ENCODE peak calls at places on chromosomes 5 and 9, in nine cellular contexts. One of them, this sample, is unnamed. For H3K36me3, the result is how much of the 10 kb centered on the place peaks cover.

GRCh38 chr9:112061152-112061740 is 113.9 kb downstream of the SUSD1 start:
- DNase-seq in fibroblast of lung: peak
- DNase-seq in adipocyte: peak
- DNase-seq in trophoblast cell: peak
- DNase-seq in astrocyte: peak
- DNase-seq in aorta: peak
- DNase-seq in tibial nerve: peak
- DNase-seq in mesendoderm: peak
- DNase-seq in endodermal cell: no peak
- DNase-seq in this sample: peak

GRCh38 chr5:92599217-92599810 is 981.7 kb downstream of the NR2F1-AS1 start:
- DNase-seq in fibroblast of lung: no peak
- DNase-seq in adipocyte: peak
- DNase-seq in trophoblast cell: no peak
- DNase-seq in astrocyte: no peak
- DNase-seq in aorta: no peak
- DNase-seq in tibial nerve: no peak
- DNase-seq in mesendoderm: no peak
- DNase-seq in endodermal cell: no peak
- DNase-seq in this sample: no peak

GRCh38 chr5:121296357-121296756 is 555.3 kb upstream of the FTMT start:
- DNase-seq in fibroblast of lung: no peak
- DNase-seq in adipocyte: no peak
- DNase-seq in trophoblast cell: no peak
- DNase-seq in astrocyte: no peak
- DNase-seq in aorta: no peak
- DNase-seq in tibial nerve: no peak
- DNase-seq in mesendoderm: no peak
- DNase-seq in endodermal cell: no peak
- DNase-seq in this sample: no peak

GRCh38 chr5:133118741-133119140 is 66.9 kb downstream of the HSPA4 start:
- DNase-seq in fibroblast of lung: no peak
- DNase-seq in adipocyte: no peak
- DNase-seq in trophoblast cell: no peak
- DNase-seq in astrocyte: no peak
- DNase-seq in aorta: no peak
- DNase-seq in tibial nerve: no peak
- DNase-seq in mesendoderm: no peak
- DNase-seq in endodermal cell: no peak
- DNase-seq in this sample: no peak

GRCh38 chr5:168935183-168935582 is 356.0 kb upstream of the PANK3 start:
- DNase-seq in fibroblast of lung: peak
- DNase-seq in adipocyte: no peak
- DNase-seq in trophoblast cell: no peak
- DNase-seq in astrocyte: peak
- DNase-seq in aorta: no peak
- DNase-seq in tibial nerve: no peak
- DNase-seq in mesendoderm: no peak
- DNase-seq in endodermal cell: no peak
- DNase-seq in this sample: no peak

GRCh38 chr5:77816686-77817085 is 40.5 kb upstream of the TBCA start:
- DNase-seq in fibroblast of lung: no peak
- DNase-seq in adipocyte: no peak
- DNase-seq in trophoblast cell: no peak
- DNase-seq in astrocyte: no peak
- DNase-seq in aorta: no peak
- DNase-seq in tibial nerve: no peak
- DNase-seq in mesendoderm: no peak
- DNase-seq in endodermal cell: no peak
- DNase-seq in this sample: no peak

GRCh38 chr5:66442951-66443445 is 153.2 kb upstream of the MAST4 start:
- DNase-seq in fibroblast of lung: peak
- DNase-seq in adipocyte: no peak
- DNase-seq in trophoblast cell: peak
- DNase-seq in astrocyte: peak
- DNase-seq in aorta: no peak
- DNase-seq in tibial nerve: no peak
- DNase-seq in mesendoderm: peak
- DNase-seq in endodermal cell: no peak
- DNase-seq in this sample: no peak

GRCh38 chr5:160938532-160938931 is 86.5 kb upstream of the ATP10B start:
- DNase-seq in fibroblast of lung: no peak
- DNase-seq in adipocyte: no peak
- DNase-seq in trophoblast cell: peak
- DNase-seq in astrocyte: no peak
- DNase-seq in aorta: no peak
- DNase-seq in tibial nerve: no peak
- DNase-seq in mesendoderm: no peak
- DNase-seq in endodermal cell: no peak
- DNase-seq in this sample: peak

GRCh38 chr9:12775963-12776774 is 1.3 kb downstream of the LURAP1L start:
- DNase-seq in fibroblast of lung: peak
- DNase-seq in adipocyte: peak
- DNase-seq in trophoblast cell: peak
- DNase-seq in astrocyte: peak
- DNase-seq in aorta: peak
- DNase-seq in tibial nerve: peak
- DNase-seq in mesendoderm: peak
- DNase-seq in endodermal cell: peak
- DNase-seq in this sample: peak

GRCh38 chr5:37867634-37868033 is 27.8 kb upstream of the GDNF start:
- DNase-seq in fibroblast of lung: peak
- DNase-seq in adipocyte: no peak
- DNase-seq in trophoblast cell: no peak
- DNase-seq in astrocyte: peak
- DNase-seq in aorta: no peak
- DNase-seq in tibial nerve: no peak
- DNase-seq in mesendoderm: peak
- DNase-seq in endodermal cell: no peak
- DNase-seq in this sample: no peak

GRCh38 chr5:148179234-148179824 is 11.0 kb downstream of the SPINK14 start:
- DNase-seq in fibroblast of lung: peak
- DNase-seq in adipocyte: peak
- DNase-seq in trophoblast cell: peak
- DNase-seq in astrocyte: peak
- DNase-seq in aorta: no peak
- DNase-seq in tibial nerve: no peak
- DNase-seq in mesendoderm: peak
- DNase-seq in endodermal cell: no peak
- DNase-seq in this sample: no peak

GRCh38 chr9:76716270-76716669 is 48.0 kb upstream of the PCA3 start:
- DNase-seq in fibroblast of lung: peak
- DNase-seq in adipocyte: no peak
- DNase-seq in trophoblast cell: no peak
- DNase-seq in astrocyte: peak
- DNase-seq in aorta: no peak
- DNase-seq in tibial nerve: no peak
- DNase-seq in mesendoderm: no peak
- DNase-seq in endodermal cell: no peak
- DNase-seq in this sample: no peak

GRCh38 chr9:5422276-5422675 is 15.4 kb downstream of the PLGRKT start:
- DNase-seq in fibroblast of lung: no peak
- DNase-seq in adipocyte: no peak
- DNase-seq in trophoblast cell: no peak
- DNase-seq in astrocyte: no peak
- DNase-seq in aorta: no peak
- DNase-seq in tibial nerve: no peak
- DNase-seq in mesendoderm: no peak
- DNase-seq in endodermal cell: no peak
- DNase-seq in this sample: no peak

GRCh38 chr5:1437452-1437851 is 7.8 kb downstream of the SLC6A3 start:
- DNase-seq in fibroblast of lung: no peak
- DNase-seq in adipocyte: no peak
- DNase-seq in trophoblast cell: peak
- DNase-seq in astrocyte: no peak
- DNase-seq in aorta: peak
- DNase-seq in tibial nerve: no peak
- DNase-seq in mesendoderm: peak
- DNase-seq in endodermal cell: peak
- DNase-seq in this sample: peak

GRCh38 chr9:69195681-69196080 is 21.6 kb downstream of the TJP2 start:
- DNase-seq in fibroblast of lung: no peak
- DNase-seq in adipocyte: no peak
- DNase-seq in trophoblast cell: no peak
- DNase-seq in astrocyte: no peak
- DNase-seq in aorta: no peak
- DNase-seq in tibial nerve: peak
- DNase-seq in mesendoderm: no peak
- DNase-seq in endodermal cell: no peak
- DNase-seq in this sample: no peak

GRCh38 chr5:172334196-172334595 is 50.6 kb upstream of the UBTD2 start:
- DNase-seq in fibroblast of lung: no peak
- DNase-seq in adipocyte: no peak
- DNase-seq in trophoblast cell: no peak
- DNase-seq in astrocyte: no peak
- DNase-seq in aorta: no peak
- DNase-seq in tibial nerve: no peak
- DNase-seq in mesendoderm: peak
- DNase-seq in endodermal cell: peak
- DNase-seq in this sample: peak

GRCh38 chr5:125023673-125024072 is 277.2 kb upstream of the ZNF608 start:
- DNase-seq in fibroblast of lung: peak
- DNase-seq in adipocyte: no peak
- DNase-seq in trophoblast cell: no peak
- DNase-seq in astrocyte: peak
- DNase-seq in aorta: no peak
- DNase-seq in tibial nerve: no peak
- DNase-seq in mesendoderm: no peak
- DNase-seq in endodermal cell: no peak
- DNase-seq in this sample: no peak

GRCh38 chr5:173051746-173052145 is 4.4 kb upstream of the CREBRF start:
- DNase-seq in fibroblast of lung: peak
- DNase-seq in adipocyte: peak
- DNase-seq in trophoblast cell: peak
- DNase-seq in astrocyte: peak
- DNase-seq in aorta: no peak
- DNase-seq in tibial nerve: no peak
- DNase-seq in mesendoderm: no peak
- DNase-seq in endodermal cell: no peak
- DNase-seq in this sample: peak

GRCh38 chr5:137264041-137264440 is 235.1 kb downstream of the SPOCK1 start:
- DNase-seq in fibroblast of lung: peak
- DNase-seq in adipocyte: peak
- DNase-seq in trophoblast cell: peak
- DNase-seq in astrocyte: peak
- DNase-seq in aorta: no peak
- DNase-seq in tibial nerve: no peak
- DNase-seq in mesendoderm: peak
- DNase-seq in endodermal cell: no peak
- DNase-seq in this sample: no peak

GRCh38 chr9:130298663-130299279 is 33.2 kb downstream of the HMCN2 start:
- DNase-seq in fibroblast of lung: peak
- DNase-seq in adipocyte: peak
- DNase-seq in trophoblast cell: no peak
- DNase-seq in astrocyte: no peak
- DNase-seq in aorta: peak
- DNase-seq in tibial nerve: no peak
- DNase-seq in mesendoderm: peak
- DNase-seq in endodermal cell: peak
- DNase-seq in this sample: no peak

GRCh38 chr9:38046669-38047300 is 22.2 kb downstream of the SHB start:
- DNase-seq in fibroblast of lung: peak
- DNase-seq in adipocyte: peak
- DNase-seq in trophoblast cell: peak
- DNase-seq in astrocyte: peak
- DNase-seq in aorta: peak
- DNase-seq in tibial nerve: no peak
- DNase-seq in mesendoderm: peak
- DNase-seq in endodermal cell: no peak
- DNase-seq in this sample: peak

GRCh38 chr5:6704361-6704851 is 8.8 kb upstream of the TENT4A start:
- DNase-seq in fibroblast of lung: peak
- DNase-seq in adipocyte: peak
- DNase-seq in trophoblast cell: no peak
- DNase-seq in astrocyte: peak
- DNase-seq in aorta: peak
- DNase-seq in tibial nerve: peak
- DNase-seq in mesendoderm: no peak
- DNase-seq in endodermal cell: no peak
- DNase-seq in this sample: peak

GRCh38 chr5:40410231-40410861 is 269.4 kb upstream of the PTGER4 start:
- DNase-seq in fibroblast of lung: peak
- DNase-seq in adipocyte: no peak
- DNase-seq in trophoblast cell: peak
- DNase-seq in astrocyte: peak
- DNase-seq in aorta: no peak
- DNase-seq in tibial nerve: no peak
- DNase-seq in mesendoderm: no peak
- DNase-seq in endodermal cell: no peak
- DNase-seq in this sample: no peak

GRCh38 chr9:123456011-123456410 is 100.0 kb downstream of the CRB2 start:
- DNase-seq in fibroblast of lung: no peak
- DNase-seq in adipocyte: no peak
- DNase-seq in trophoblast cell: no peak
- DNase-seq in astrocyte: no peak
- DNase-seq in aorta: no peak
- DNase-seq in tibial nerve: no peak
- DNase-seq in mesendoderm: no peak
- DNase-seq in endodermal cell: no peak
- DNase-seq in this sample: no peak
- H3K36me3 ChIP-seq in fibroblast of lung: under half
- H3K36me3 ChIP-seq in adipocyte: under half
- H3K36me3 ChIP-seq in trophoblast cell: under half
- H3K36me3 ChIP-seq in astrocyte: under half
- H3K36me3 ChIP-seq in aorta: under half
- H3K36me3 ChIP-seq in tibial nerve: under half
- H3K36me3 ChIP-seq in mesendoderm: under half
- H3K36me3 ChIP-seq in endodermal cell: under half
- H3K36me3 ChIP-seq in this sample: under half

GRCh38 chr5:142129447-142129846 is 20.9 kb downstream of the NDFIP1 start:
- DNase-seq in fibroblast of lung: no peak
- DNase-seq in adipocyte: no peak
- DNase-seq in trophoblast cell: no peak
- DNase-seq in astrocyte: no peak
- DNase-seq in aorta: no peak
- DNase-seq in tibial nerve: no peak
- DNase-seq in mesendoderm: no peak
- DNase-seq in endodermal cell: no peak
- DNase-seq in this sample: no peak
- H3K4me3 ChIP-seq in fibroblast of lung: no peak
- H3K4me3 ChIP-seq in adipocyte: peak
- H3K4me3 ChIP-seq in trophoblast cell: no peak
- H3K4me3 ChIP-seq in astrocyte: no peak
- H3K4me3 ChIP-seq in aorta: no peak
- H3K4me3 ChIP-seq in tibial nerve: no peak
- H3K4me3 ChIP-seq in mesendoderm: no peak
- H3K4me3 ChIP-seq in endodermal cell: no peak
- H3K4me3 ChIP-seq in this sample: no peak

GRCh38 chr9:132630116-132630515 is 39.7 kb downstream of the DDX31 start:
- DNase-seq in fibroblast of lung: no peak
- DNase-seq in adipocyte: no peak
- DNase-seq in trophoblast cell: peak
- DNase-seq in astrocyte: no peak
- DNase-seq in aorta: no peak
- DNase-seq in tibial nerve: no peak
- DNase-seq in mesendoderm: no peak
- DNase-seq in endodermal cell: no peak
- DNase-seq in this sample: no peak
- H3K36me3 ChIP-seq in fibroblast of lung: under half
- H3K36me3 ChIP-seq in adipocyte: half or more
- H3K36me3 ChIP-seq in trophoblast cell: under half
- H3K36me3 ChIP-seq in astrocyte: under half
- H3K36me3 ChIP-seq in aorta: under half
- H3K36me3 ChIP-seq in tibial nerve: under half
- H3K36me3 ChIP-seq in mesendoderm: under half
- H3K36me3 ChIP-seq in endodermal cell: half or more
- H3K36me3 ChIP-seq in this sample: half or more

GRCh38 chr5:34556514-34556782 is 99.7 kb upstream of the RAI14 start:
- DNase-seq in fibroblast of lung: no peak
- DNase-seq in adipocyte: no peak
- DNase-seq in trophoblast cell: no peak
- DNase-seq in astrocyte: no peak
- DNase-seq in aorta: no peak
- DNase-seq in tibial nerve: no peak
- DNase-seq in mesendoderm: no peak
- DNase-seq in endodermal cell: no peak
- DNase-seq in this sample: no peak
- H3K4me3 ChIP-seq in fibroblast of lung: no peak
- H3K4me3 ChIP-seq in adipocyte: no peak
- H3K4me3 ChIP-seq in trophoblast cell: no peak
- H3K4me3 ChIP-seq in astrocyte: no peak
- H3K4me3 ChIP-seq in aorta: no peak
- H3K4me3 ChIP-seq in tibial nerve: no peak
- H3K4me3 ChIP-seq in mesendoderm: no peak
- H3K4me3 ChIP-seq in endodermal cell: no peak
- H3K4me3 ChIP-seq in this sample: no peak